ENCODE peak calls at places on chromosome 16, in nine cellular contexts. N, H, E, Z, S, P, L, U and C are unnamed samples.

GRCh38 chr16:89613101-89613953 is at the start of gene DPEP1:
- DNase-seq in H (no peak), E (no peak), S (no peak), Z (no peak), N (no peak), L (no peak), U (no peak), P (no peak), C (no peak)

GRCh38 chr16:26859086-26859485 is 207.6 kb upstream of the C16orf82 start:
- DNase-seq in L (no peak), P (no peak), H (no peak), U (no peak), Z (no peak), N (no peak), E (no peak), S (no peak), C (no peak)

GRCh38 chr16:49592507-49593422 is 219.2 kb downstream of the C16orf78 start:
- DNase-seq in U (peak), Z (no peak), S (no peak), E (no peak), P (no peak), H (no peak), N (peak), L (peak), C (no peak)

GRCh38 chr16:871562-872330 is 71.2 kb upstream of the GNG13 start:
- DNase-seq in H (no peak), E (no peak), S (no peak), Z (no peak), U (no peak), P (no peak), L (no peak), N (no peak), C (peak)

GRCh38 chr16:23578096-23578830 is 17.9 kb downstream of the NDUFAB1 start:
- DNase-seq in N (no peak), Z (no peak), L (no peak), H (no peak), E (no peak), U (no peak), P (no peak), S (peak), C (no peak)

GRCh38 chr16:975313-975690 is 4.5 kb upstream of the LMF1 start:
- DNase-seq in H (no peak), N (no peak), E (no peak), Z (no peak), L (no peak), P (no peak), U (no peak), S (no peak), C (no peak)

GRCh38 chr16:3654249-3654991 is at the start of gene DNASE1:
- DNase-seq in S (peak), E (no peak), U (peak), Z (no peak), N (peak), L (peak), H (peak), P (peak), C (peak)

GRCh38 chr16:23207485-23207884 is 24.9 kb downstream of the SCNN1G start:
- DNase-seq in S (no peak), L (no peak), N (no peak), U (no peak), E (no peak), Z (no peak), P (no peak), H (no peak), C (no peak)

GRCh38 chr16:83338138-83338537 is 469.6 kb upstream of the HSBP1 start:
- DNase-seq in L (no peak), S (no peak), P (no peak), U (no peak), N (no peak), E (no peak), Z (no peak), H (no peak), C (no peak)

GRCh38 chr16:28042856-28043255 is 20.7 kb downstream of the GSG1L start:
- DNase-seq in Z (no peak), H (no peak), L (no peak), E (no peak), P (no peak), U (no peak), N (no peak), S (no peak), C (no peak)

GRCh38 chr16:85915125-85915845 is 16.3 kb downstream of the IRF8 start:
- DNase-seq in N (no peak), H (no peak), E (no peak), S (no peak), L (no peak), P (no peak), U (no peak), Z (no peak), C (no peak)

GRCh38 chr16:7513429-7513828 is 180.8 kb downstream of the RBFOX1 start:
- DNase-seq in H (no peak), L (no peak), U (no peak), N (no peak), E (no peak), Z (no peak), P (no peak), S (peak), C (no peak)

GRCh38 chr16:51762081-51762995 is 611.3 kb upstream of the SALL1 start:
- DNase-seq in L (no peak), U (peak), E (no peak), P (peak), H (no peak), Z (peak), N (peak), S (peak), C (peak)

DNA sequence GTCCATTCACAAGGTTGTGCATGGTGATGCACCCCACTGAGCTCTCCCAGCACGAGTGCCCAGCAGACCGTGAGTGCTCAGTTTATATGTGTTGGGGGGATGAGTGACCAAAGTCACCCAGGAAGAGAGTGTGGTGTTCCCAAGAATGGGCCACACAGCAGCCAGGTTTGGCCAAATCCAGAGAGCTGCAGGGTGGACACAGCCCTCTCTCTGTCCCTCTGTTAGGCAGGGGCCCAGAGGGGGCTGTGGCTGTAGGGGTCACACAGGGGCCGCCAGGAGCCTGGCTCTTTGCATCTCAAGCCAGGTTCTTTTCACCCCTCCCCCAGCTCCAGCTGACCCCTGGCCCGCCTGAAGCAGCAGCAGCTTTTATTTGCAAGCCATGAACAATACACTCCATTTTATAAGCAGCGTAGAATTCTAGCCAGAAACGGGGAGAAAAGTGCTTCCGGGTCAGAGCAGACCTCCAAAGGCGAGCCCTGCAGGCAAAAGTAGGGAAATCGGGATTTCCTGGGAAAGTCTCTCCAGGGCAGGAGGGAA is 13.3 kb downstream of the COTL1 start:
- DNase-seq in Z (no peak), E (no peak), U (peak), S (no peak), N (no peak), L (no peak), P (no peak), H (no peak), C (no peak)
- H3K27ac ChIP-seq in Z (no peak), E (no peak), U (peak), S (no peak), N (peak), L (peak), P (no peak), H (no peak), C (no peak)

GRCh38 chr16:69396187-69397061 is 10.6 kb upstream of the TERF2 start:
- DNase-seq in U (peak), N (peak), P (peak), S (peak), L (peak), E (no peak), H (no peak), Z (peak), C (peak)
- TF ChIP-seq CTCF in U (peak), N (peak), P (peak), S (peak), L (peak), E (no peak), H (peak), Z (peak), C (peak)

DNA sequence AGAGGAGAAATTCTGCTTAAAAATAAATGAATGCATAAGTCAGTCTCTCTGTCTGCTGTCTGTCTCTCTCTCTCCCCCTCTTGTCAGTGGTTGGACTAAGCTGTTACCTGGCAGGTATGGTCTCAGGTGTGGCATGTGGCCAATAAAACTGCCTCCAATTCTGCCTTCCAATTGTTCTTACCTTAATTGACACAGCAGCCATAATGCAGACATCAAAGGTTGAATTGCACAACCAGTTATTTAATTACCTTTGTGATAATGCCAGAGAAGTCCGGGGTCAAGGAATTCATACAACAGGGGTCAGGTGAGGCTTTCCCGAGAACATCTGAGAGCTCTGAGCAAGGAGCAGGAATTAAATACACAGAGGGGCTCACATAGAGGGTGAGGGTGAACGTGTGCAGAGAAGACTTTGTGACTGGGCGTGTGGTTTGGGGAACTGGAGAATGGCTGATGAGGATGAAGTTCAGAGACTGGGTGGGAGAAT is 78.8 kb upstream of the CDYL2 start:
- DNase-seq in L (no peak), Z (peak), N (no peak), U (no peak), E (no peak), H (no peak), P (no peak), S (no peak), C (no peak)
- H3K27ac ChIP-seq in L (no peak), Z (peak), N (no peak), U (no peak), E (no peak), H (no peak), P (no peak), S (no peak), C (no peak)

GRCh38 chr16:56983211-56983751 is 6.1 kb upstream of the NLRC5 start:
- DNase-seq in N (no peak), P (no peak), Z (no peak), U (no peak), S (no peak), E (no peak), L (no peak), H (no peak), C (no peak)

GRCh38 chr16:56985962-56986360 is 3.4 kb upstream of the NLRC5 start:
- DNase-seq in E (no peak), U (no peak), P (no peak), N (no peak), Z (no peak), S (no peak), H (no peak), L (no peak), C (no peak)

GRCh38 chr16:56985288-56985961 is 3.9 kb upstream of the NLRC5 start:
- DNase-seq in Z (no peak), U (no peak), L (no peak), N (peak), H (no peak), P (no peak), S (peak), E (no peak), C (peak)

GRCh38 chr16:56986361-56986760 is 3.0 kb upstream of the NLRC5 start:
- DNase-seq in E (no peak), H (no peak), L (no peak), S (no peak), N (no peak), U (no peak), Z (no peak), P (no peak), C (no peak)

DNA sequence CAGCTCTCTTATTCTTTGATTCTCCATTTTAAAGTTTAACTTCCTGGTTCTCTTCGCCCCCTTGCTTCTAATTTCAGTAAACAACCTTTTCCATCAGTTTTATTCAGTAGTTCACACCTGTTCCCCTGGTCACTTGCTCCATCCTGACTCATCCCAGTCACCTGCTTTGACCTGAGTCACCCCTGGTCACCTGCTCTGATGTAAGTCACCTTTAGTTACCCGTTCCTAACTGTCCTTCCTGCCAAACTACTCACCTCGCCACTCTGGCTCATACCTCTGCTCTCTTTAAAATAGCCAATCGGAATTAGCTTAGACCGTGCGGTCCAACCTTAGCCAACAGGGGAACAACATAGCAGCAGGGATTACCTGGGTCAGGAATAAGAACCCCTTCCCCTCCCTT is 4.7 kb upstream of the NLRC5 start:
- DNase-seq in P (no peak), N (no peak), H (no peak), U (no peak), Z (no peak), S (no peak), L (no peak), E (no peak), C (no peak)
- TF ChIP-seq CTCF in P (no peak), N (no peak), H (no peak), U (no peak), Z (no peak), S (no peak), L (no peak), E (no peak), C (no peak)

GRCh38 chr16:55508271-55508921 is 476 bp upstream of the LPCAT2 start:
- DNase-seq in L (no peak), E (no peak), S (no peak), U (no peak), H (no peak), Z (no peak), P (no peak), N (no peak), C (no peak)
- H3K27ac ChIP-seq in L (no peak), E (peak), S (no peak), U (no peak), H (peak), Z (no peak), P (no peak), N (no peak), C (no peak)

DNA sequence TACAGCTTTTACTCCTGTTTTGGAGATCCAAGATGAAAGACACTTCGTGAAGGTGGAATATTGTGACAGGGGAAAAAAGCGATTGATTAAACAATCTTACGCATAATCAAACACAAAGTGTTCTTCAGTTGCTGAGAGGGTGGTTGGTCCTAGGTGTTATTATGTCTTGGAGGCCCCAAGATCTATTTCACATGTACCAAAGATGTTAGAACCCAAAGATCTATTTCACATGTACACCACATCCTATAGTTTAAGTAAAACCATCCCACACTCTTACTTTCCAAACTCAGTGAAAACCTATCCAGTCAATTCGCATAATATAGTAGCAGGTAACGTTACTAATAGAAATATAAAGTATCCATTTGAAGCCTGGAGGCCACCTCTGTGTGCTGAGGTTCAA is 242.6 kb upstream of the MAF start:
- DNase-seq in P (no peak), U (no peak), H (no peak), N (no peak), S (no peak), E (no peak), L (no peak), Z (no peak), C (no peak)
- TF ChIP-seq CTCF in P (no peak), U (no peak), H (no peak), N (no peak), S (no peak), E (no peak), L (no peak), Z (no peak), C (no peak)

DNA sequence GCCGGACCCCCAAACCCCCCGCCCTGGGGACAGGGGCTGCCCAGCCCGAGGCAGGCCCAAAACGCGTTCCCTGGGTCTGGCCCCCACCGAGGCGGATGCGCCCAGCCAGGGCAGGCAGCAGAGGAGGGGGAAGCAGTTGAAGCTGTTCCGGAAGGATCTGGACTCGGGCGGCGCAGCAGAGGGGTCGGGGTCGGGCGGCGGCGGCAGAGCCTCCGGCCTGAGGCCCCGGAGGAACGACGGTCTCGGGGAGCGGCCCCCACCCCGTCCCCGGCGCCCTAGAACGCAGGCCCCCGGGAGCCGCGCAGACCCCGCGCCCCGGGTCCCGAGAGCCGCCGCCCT is 22.9 kb upstream of the ZFPM1 start:
- DNase-seq in E (no peak), U (no peak), Z (no peak), N (no peak), P (no peak), S (no peak), L (peak), H (no peak), C (no peak)
- H3K27ac ChIP-seq in E (no peak), U (no peak), Z (peak), N (no peak), P (peak), S (no peak), L (no peak), H (no peak), C (no peak)

DNA sequence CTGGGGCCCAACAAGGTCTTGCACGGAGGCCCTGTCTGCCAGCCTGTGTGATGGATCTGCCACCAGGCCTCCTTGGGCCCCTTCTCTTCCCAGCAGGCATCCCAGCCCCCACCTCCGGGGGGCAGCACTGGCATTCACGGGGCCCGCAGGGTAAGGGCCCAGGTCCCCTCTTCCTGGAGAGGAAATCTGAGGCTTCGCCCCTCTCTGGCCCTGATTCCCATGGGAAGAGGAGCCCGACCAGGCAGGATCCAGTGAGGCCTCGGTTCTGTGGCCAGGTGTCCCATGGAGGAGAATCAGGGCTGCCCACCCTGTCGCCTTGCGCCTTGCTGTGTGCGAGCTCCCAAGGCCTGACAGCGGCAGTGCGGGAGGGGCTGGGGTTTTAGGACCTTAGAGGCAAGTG is 48.4 kb downstream of the PDPK1 start:
- DNase-seq in Z (no peak), E (no peak), U (no peak), S (peak), H (no peak), N (no peak), P (no peak), L (no peak), C (peak)
- TF ChIP-seq CTCF in Z (no peak), E (no peak), U (peak), S (no peak), H (peak), N (no peak), P (no peak), L (no peak), C (no peak)

DNA sequence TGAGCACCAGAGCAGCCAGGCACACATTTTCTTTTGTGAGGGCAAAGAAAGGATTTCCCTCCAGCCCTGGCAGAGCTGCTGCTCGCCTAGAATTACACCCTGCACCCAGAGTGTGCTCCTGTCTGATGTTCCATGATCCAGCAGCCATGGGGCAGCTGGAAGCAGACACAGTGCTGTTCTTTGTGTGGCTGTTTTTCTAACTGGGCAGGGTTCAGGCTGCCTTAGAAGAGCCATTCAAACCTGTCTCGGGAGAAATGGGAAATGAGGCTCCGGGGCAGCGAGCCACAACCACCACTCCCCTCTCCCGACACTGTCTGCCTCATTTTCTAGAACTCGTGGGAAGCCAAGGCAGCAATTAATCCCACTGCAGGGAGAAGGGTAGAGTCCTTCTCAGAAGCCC is 28.9 kb downstream of the LITAF start:
- DNase-seq in S (peak), P (no peak), E (no peak), N (no peak), L (no peak), Z (peak), H (no peak), U (no peak), C (no peak)
- H3K27ac ChIP-seq in S (no peak), P (no peak), E (peak), N (no peak), L (peak), Z (peak), H (no peak), U (no peak), C (no peak)

GRCh38 chr16:73313950-73314349 is 266.0 kb upstream of the ZFHX3 start:
- DNase-seq in U (no peak), N (no peak), S (no peak), H (no peak), E (no peak), P (no peak), L (no peak), Z (no peak), C (no peak)
- TF ChIP-seq CTCF in U (no peak), N (no peak), S (no peak), H (no peak), E (no peak), P (no peak), L (no peak), Z (no peak), C (no peak)